ENCODE peak calls at places on chromosomes 12 and 14, in seven cellular contexts. S is GM12864, F is GM23248, E is AG04449, R is IMR-90, T is fibroblast of the aortic adventitia, Q is epithelial cell of esophagus. D is an unnamed sample.
A peak's percentile ranks its signal among the peaks of the same experiment; 100 is the strongest.

GRCh38 chr12:3398196-3398789 is 92.7 kb upstream of the PRMT8 start:
- DNase-seq in S (no peak), F (no peak), E (no peak), R (no peak), T (no peak), Q (peak; percentile 22), D (no peak)

GRCh38 chr12:65892905-65893304 is 68.6 kb downstream of the HMGA2 start:
- DNase-seq in S (no peak), F (peak; percentile 88), E (peak; percentile 46), R (peak; percentile 87), T (peak; percentile 66), Q (peak; percentile 55), D (peak; percentile 63)

GRCh38 chr14:99780690-99781089 is 12.5 kb upstream of the EML1 start:
- DNase-seq in S (no peak), F (no peak), E (no peak), R (no peak), T (no peak), Q (peak; percentile 56), D (no peak)

GRCh38 chr14:64176330-64176729 is 117.8 kb downstream of the ESR2 start:
- DNase-seq in S (no peak), F (no peak), E (no peak), R (no peak), T (no peak), Q (no peak), D (no peak)

GRCh38 chr12:68807576-68808387 is at the start of gene MDM2:
- DNase-seq in S (peak; percentile 94), F (peak; percentile 95), E (no peak), R (peak; percentile 81), T (peak; percentile 87), Q (peak; percentile 87), D (peak; percentile 63)

GRCh38 chr14:68379510-68380303 is 413.2 kb downstream of the ZFP36L1 start:
- DNase-seq in S (no peak), F (peak; percentile 83), E (no peak), R (no peak), T (no peak), Q (no peak), D (no peak)

GRCh38 chr14:30227436-30227835 is 299.8 kb upstream of the PRKD1 start:
- DNase-seq in S (no peak), F (peak; percentile 24), E (no peak), R (peak; percentile 55), T (peak; percentile 84), Q (no peak), D (no peak)

GRCh38 chr12:3036901-3037600 is 40.1 kb upstream of the TSPAN9 start:
- DNase-seq in S (no peak), F (no peak), E (no peak), R (no peak), T (no peak), Q (no peak), D (no peak)

GRCh38 chr14:77275855-77276153 is 4.8 kb upstream of the NGB start:
- DNase-seq in S (no peak), F (no peak), E (no peak), R (no peak), T (no peak), Q (no peak), D (no peak)

GRCh38 chr14:37622231-37622923 is 26.9 kb downstream of the TTC6 start:
- DNase-seq in S (no peak), F (peak; percentile 37), E (no peak), R (no peak), T (peak; percentile 14), Q (no peak), D (no peak)

GRCh38 chr12:75767957-75768356 is 256.5 kb upstream of the KRR1 start:
- DNase-seq in S (no peak), F (no peak), E (no peak), R (no peak), T (no peak), Q (no peak), D (no peak)

GRCh38 chr12:120734210-120734609 is 8.6 kb downstream of the ACADS start:
- DNase-seq in S (no peak), F (no peak), E (no peak), R (no peak), T (no peak), Q (no peak), D (no peak)

GRCh38 chr14:52876311-52876710 is 74.5 kb downstream of the FERMT2 start:
- DNase-seq in S (no peak), F (peak; percentile 76), E (no peak), R (peak; percentile 77), T (peak; percentile 83), Q (no peak), D (no peak)

GRCh38 chr12:69583203-69583602 is 2.1 kb upstream of the CCT2 start:
- DNase-seq in S (no peak), F (peak; percentile 19), E (no peak), R (no peak), T (no peak), Q (peak; percentile 38), D (no peak)

GRCh38 chr12:95185096-95185495 is 32.2 kb downstream of the FGD6 start:
- DNase-seq in S (no peak), F (no peak), E (no peak), R (peak; percentile 78), T (no peak), Q (no peak), D (no peak)

GRCh38 chr14:77007975-77008421 is 20.5 kb downstream of the IRF2BPL start:
- DNase-seq in S (no peak), F (no peak), E (no peak), R (no peak), T (no peak), Q (peak; percentile 84), D (no peak)

GRCh38 chr12:22477166-22477893 is 67.0 kb downstream of the C2CD5 start:
- DNase-seq in S (no peak), F (peak; percentile 83), E (peak; percentile 34), R (peak; percentile 85), T (peak; percentile 88), Q (peak; percentile 42), D (peak; percentile 72)

GRCh38 chr12:20525064-20525610 is 156.8 kb downstream of the PDE3A start:
- DNase-seq in S (no peak), F (no peak), E (no peak), R (peak; percentile 57), T (no peak), Q (no peak), D (no peak)

GRCh38 chr12:20524113-20524512 is 155.8 kb downstream of the PDE3A start:
- DNase-seq in S (no peak), F (no peak), E (no peak), R (no peak), T (no peak), Q (no peak), D (no peak)

GRCh38 chr12:20528208-20528607 is 159.9 kb downstream of the PDE3A start:
- DNase-seq in S (no peak), F (no peak), E (no peak), R (no peak), T (no peak), Q (peak; percentile 1), D (no peak)

GRCh38 chr12:20523658-20524057 is 155.3 kb downstream of the PDE3A start:
- DNase-seq in S (no peak), F (peak; percentile 66), E (no peak), R (peak; percentile 65), T (peak; percentile 33), Q (no peak), D (no peak)

GRCh38 chr12:20527396-20528154 is 159.2 kb downstream of the PDE3A start:
- DNase-seq in S (no peak), F (no peak), E (no peak), R (peak; percentile 90), T (peak; percentile 58), Q (no peak), D (peak; percentile 68)
- H3K4me3 ChIP-seq in S (no peak overlapping the region), F (no peak overlapping the region), E (no peak overlapping the region), R (no peak overlapping the region), T (no peak overlapping the region), Q (no peak overlapping the region), D (no peak overlapping the region)

GRCh38 chr12:106249411-106250135 is 1.8 kb upstream of the CKAP4 start:
- DNase-seq in S (peak; percentile 88), F (no peak), E (no peak), R (no peak), T (no peak), Q (no peak), D (no peak)
- H3K4me3 ChIP-seq in S (peak overlapping the region; percentile 91), F (peak overlapping the region; percentile 80), E (no peak overlapping the region), R (no peak overlapping the region), T (peak overlapping the region; percentile 83), Q (no peak overlapping the region), D (no peak overlapping the region)

GRCh38 chr12:47758584-47758833 is 171 bp downstream of the RAPGEF3 start:
- DNase-seq in S (no peak), F (no peak), E (no peak), R (no peak), T (no peak), Q (no peak), D (no peak)

GRCh38 chr12:47755655-47756562 is 2.8 kb downstream of the RAPGEF3 start:
- DNase-seq in S (peak; percentile 63), F (peak; percentile 24), E (no peak), R (no peak), T (no peak), Q (no peak), D (no peak)

GRCh38 chr12:47758834-47759690 is at the start of gene RAPGEF3:
- DNase-seq in S (no peak), F (peak; percentile 95), E (no peak), R (peak; percentile 75), T (peak; percentile 67), Q (peak; percentile 88), D (no peak)

GRCh38 chr12:47757360-47757839 is 1.3 kb downstream of the RAPGEF3 start:
- DNase-seq in S (no peak), F (no peak), E (no peak), R (no peak), T (no peak), Q (no peak), D (no peak)

DNA sequence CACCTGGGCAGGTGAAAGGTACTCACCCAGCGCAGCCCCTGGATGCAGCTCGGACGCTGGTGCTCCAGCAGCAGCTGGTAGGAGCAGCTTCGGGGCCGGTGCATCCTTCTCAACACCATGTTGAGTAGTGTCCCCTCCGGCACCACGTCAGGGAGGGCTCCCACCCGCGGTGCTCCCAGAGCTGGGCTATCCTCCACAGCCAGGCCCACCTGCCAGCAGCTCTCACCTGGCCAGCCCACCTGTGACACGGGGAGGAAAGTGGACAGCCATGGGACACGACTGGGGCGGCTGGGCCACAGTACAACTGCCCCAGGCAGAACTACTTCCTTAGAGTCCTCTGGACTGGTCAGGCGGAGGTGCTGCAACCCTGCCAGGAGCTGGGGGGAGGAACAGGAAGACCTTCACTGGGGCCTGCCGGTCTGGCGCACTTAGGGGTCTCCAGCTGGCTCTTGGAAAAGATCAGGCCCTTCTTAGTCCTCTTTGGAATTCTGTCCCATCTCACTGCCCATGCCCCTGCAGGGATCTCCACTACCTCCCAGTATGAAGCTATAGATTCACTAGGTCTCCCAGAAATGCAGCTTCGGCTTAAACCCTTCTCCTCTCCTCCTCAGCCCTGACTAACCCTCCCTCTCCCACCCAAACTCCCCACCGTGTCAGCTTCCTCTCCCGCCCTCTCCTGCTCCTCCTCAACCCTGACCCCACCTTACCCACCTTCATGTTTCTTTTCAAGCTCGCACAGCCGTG is 668 bp downstream of the RAPGEF3 start:
- DNase-seq in S (no peak), F (no peak), E (no peak), R (no peak), T (no peak), Q (no peak), D (no peak)
- H3K4me3 ChIP-seq in S (no peak overlapping the region), F (peak overlapping the region; percentile 78), E (peak overlapping the region; percentile 68), R (no peak overlapping the region), T (peak overlapping the region; percentile 69), Q (no peak overlapping the region), D (peak overlapping the region; percentile 61)

DNA sequence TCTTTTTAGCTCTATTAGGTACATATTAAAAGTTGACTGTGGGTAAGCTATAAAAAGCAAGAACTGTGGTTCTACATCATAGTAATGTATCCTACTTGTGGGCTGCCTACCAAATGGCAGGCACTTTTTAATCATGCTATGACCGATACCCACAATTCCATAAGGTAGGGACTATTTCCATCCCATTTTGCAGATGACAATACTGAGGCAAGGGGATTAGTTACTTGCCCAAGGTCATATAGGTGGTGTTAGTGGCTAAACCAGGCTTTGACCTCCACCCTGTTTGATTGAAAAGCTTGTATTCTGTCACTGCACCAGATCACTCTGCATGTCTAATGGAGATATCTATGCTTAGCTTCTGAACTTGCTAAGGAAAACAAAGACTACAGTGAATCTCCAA is 151.9 kb downstream of the SSPN start:
- DNase-seq in S (no peak), F (no peak), E (no peak), R (no peak), T (no peak), Q (no peak), D (no peak)
- H3K4me3 ChIP-seq in S (no peak overlapping the region), F (no peak overlapping the region), E (no peak overlapping the region), R (no peak overlapping the region), T (no peak overlapping the region), Q (no peak overlapping the region), D (no peak overlapping the region)